ENCODE peak calls at places on chromosome 14, in ten cellular contexts. One of them, this sample, is unnamed.

GRCh38 chr14:61417141-61417540 is 95.8 kb downstream of the PRKCH start:
- DNase-seq in left ventricle myocardium inferior: no peak
- DNase-seq in C1 segment of cervical spinal cord: no peak
- DNase-seq in adrenal gland: no peak
- DNase-seq in BJ: no peak
- DNase-seq in natural killer cell: no peak
- DNase-seq in NCI-H345: no peak
- DNase-seq in globus pallidus: no peak
- DNase-seq in stimulated activated CD4-positive, alpha-beta T cell treated with anti-CD3 and anti-CD28 coated beads, Interleukin-15, amount 100 ng/mL, for 1 hour: no peak
- DNase-seq in GM10248: no peak
- DNase-seq in this sample: no peak

GRCh38 chr14:93061380-93062012 is 54.2 kb downstream of the ITPK1 start:
- DNase-seq in left ventricle myocardium inferior: no peak
- DNase-seq in C1 segment of cervical spinal cord: no peak
- DNase-seq in adrenal gland: no peak
- DNase-seq in BJ: no peak
- DNase-seq in natural killer cell: no peak
- DNase-seq in NCI-H345: no peak
- DNase-seq in globus pallidus: no peak
- DNase-seq in stimulated activated CD4-positive, alpha-beta T cell treated with anti-CD3 and anti-CD28 coated beads, Interleukin-15, amount 100 ng/mL, for 1 hour: no peak
- DNase-seq in GM10248: no peak
- DNase-seq in this sample: no peak

GRCh38 chr14:78071016-78071549 is 99.1 kb upstream of the NRXN3 start:
- DNase-seq in left ventricle myocardium inferior: no peak
- DNase-seq in C1 segment of cervical spinal cord: no peak
- DNase-seq in adrenal gland: no peak
- DNase-seq in BJ: no peak
- DNase-seq in natural killer cell: no peak
- DNase-seq in NCI-H345: no peak
- DNase-seq in globus pallidus: no peak
- DNase-seq in stimulated activated CD4-positive, alpha-beta T cell treated with anti-CD3 and anti-CD28 coated beads, Interleukin-15, amount 100 ng/mL, for 1 hour: no peak
- DNase-seq in GM10248: no peak
- DNase-seq in this sample: no peak

GRCh38 chr14:72801841-72802587 is 91.9 kb downstream of the DPF3 start:
- DNase-seq in left ventricle myocardium inferior: no peak
- DNase-seq in C1 segment of cervical spinal cord: no peak
- DNase-seq in adrenal gland: no peak
- DNase-seq in BJ: no peak
- DNase-seq in natural killer cell: no peak
- DNase-seq in NCI-H345: no peak
- DNase-seq in globus pallidus: no peak
- DNase-seq in stimulated activated CD4-positive, alpha-beta T cell treated with anti-CD3 and anti-CD28 coated beads, Interleukin-15, amount 100 ng/mL, for 1 hour: no peak
- DNase-seq in GM10248: no peak
- DNase-seq in this sample: no peak

GRCh38 chr14:92956961-92957360 is 34.0 kb downstream of the CHGA start:
- DNase-seq in left ventricle myocardium inferior: no peak
- DNase-seq in C1 segment of cervical spinal cord: no peak
- DNase-seq in adrenal gland: no peak
- DNase-seq in BJ: no peak
- DNase-seq in natural killer cell: no peak
- DNase-seq in NCI-H345: peak; percentile 90
- DNase-seq in globus pallidus: no peak
- DNase-seq in stimulated activated CD4-positive, alpha-beta T cell treated with anti-CD3 and anti-CD28 coated beads, Interleukin-15, amount 100 ng/mL, for 1 hour: no peak
- DNase-seq in GM10248: no peak
- DNase-seq in this sample: no peak

GRCh38 chr14:106235356-106236159 is 709.2 kb downstream of the TMEM121 start:
- DNase-seq in left ventricle myocardium inferior: no peak
- DNase-seq in C1 segment of cervical spinal cord: no peak
- DNase-seq in adrenal gland: no peak
- DNase-seq in BJ: no peak
- DNase-seq in natural killer cell: no peak
- DNase-seq in NCI-H345: no peak
- DNase-seq in globus pallidus: no peak
- DNase-seq in stimulated activated CD4-positive, alpha-beta T cell treated with anti-CD3 and anti-CD28 coated beads, Interleukin-15, amount 100 ng/mL, for 1 hour: no peak
- DNase-seq in GM10248: no peak
- DNase-seq in this sample: no peak

GRCh38 chr14:74255281-74255680 is 16.0 kb downstream of the VSX2 start:
- DNase-seq in left ventricle myocardium inferior: no peak
- DNase-seq in C1 segment of cervical spinal cord: no peak
- DNase-seq in adrenal gland: no peak
- DNase-seq in BJ: no peak
- DNase-seq in natural killer cell: no peak
- DNase-seq in NCI-H345: no peak
- DNase-seq in globus pallidus: no peak
- DNase-seq in stimulated activated CD4-positive, alpha-beta T cell treated with anti-CD3 and anti-CD28 coated beads, Interleukin-15, amount 100 ng/mL, for 1 hour: no peak
- DNase-seq in GM10248: no peak
- DNase-seq in this sample: no peak

GRCh38 chr14:71933026-71933587 is 878 bp downstream of the RGS6 start:
- DNase-seq in left ventricle myocardium inferior: no peak
- DNase-seq in C1 segment of cervical spinal cord: no peak
- DNase-seq in adrenal gland: no peak
- DNase-seq in BJ: no peak
- DNase-seq in natural killer cell: no peak
- DNase-seq in NCI-H345: peak; percentile 57
- DNase-seq in globus pallidus: peak; percentile 7
- DNase-seq in stimulated activated CD4-positive, alpha-beta T cell treated with anti-CD3 and anti-CD28 coated beads, Interleukin-15, amount 100 ng/mL, for 1 hour: no peak
- DNase-seq in GM10248: no peak
- DNase-seq in this sample: no peak

GRCh38 chr14:88961214-88961613 is 136.8 kb downstream of the TTC8 start:
- DNase-seq in left ventricle myocardium inferior: no peak
- DNase-seq in C1 segment of cervical spinal cord: no peak
- DNase-seq in adrenal gland: no peak
- DNase-seq in BJ: no peak
- DNase-seq in natural killer cell: no peak
- DNase-seq in NCI-H345: no peak
- DNase-seq in globus pallidus: no peak
- DNase-seq in stimulated activated CD4-positive, alpha-beta T cell treated with anti-CD3 and anti-CD28 coated beads, Interleukin-15, amount 100 ng/mL, for 1 hour: no peak
- DNase-seq in GM10248: no peak
- DNase-seq in this sample: no peak

GRCh38 chr14:64235652-64236640 is 58.2 kb downstream of the ESR2 start:
- DNase-seq in left ventricle myocardium inferior: no peak
- DNase-seq in C1 segment of cervical spinal cord: no peak
- DNase-seq in adrenal gland: no peak
- DNase-seq in BJ: no peak
- DNase-seq in natural killer cell: no peak
- DNase-seq in NCI-H345: no peak
- DNase-seq in globus pallidus: no peak
- DNase-seq in stimulated activated CD4-positive, alpha-beta T cell treated with anti-CD3 and anti-CD28 coated beads, Interleukin-15, amount 100 ng/mL, for 1 hour: no peak
- DNase-seq in GM10248: peak; percentile 80
- DNase-seq in this sample: peak; percentile 79

GRCh38 chr14:54789166-54789565 is 113.5 kb downstream of the GCH1 start:
- DNase-seq in left ventricle myocardium inferior: no peak
- DNase-seq in C1 segment of cervical spinal cord: no peak
- DNase-seq in adrenal gland: no peak
- DNase-seq in BJ: no peak
- DNase-seq in natural killer cell: no peak
- DNase-seq in NCI-H345: no peak
- DNase-seq in globus pallidus: no peak
- DNase-seq in stimulated activated CD4-positive, alpha-beta T cell treated with anti-CD3 and anti-CD28 coated beads, Interleukin-15, amount 100 ng/mL, for 1 hour: no peak
- DNase-seq in GM10248: no peak
- DNase-seq in this sample: no peak

GRCh38 chr14:29668201-29668600 is 259.4 kb downstream of the PRKD1 start:
- DNase-seq in left ventricle myocardium inferior: no peak
- DNase-seq in C1 segment of cervical spinal cord: no peak
- DNase-seq in adrenal gland: no peak
- DNase-seq in BJ: no peak
- DNase-seq in natural killer cell: no peak
- DNase-seq in NCI-H345: no peak
- DNase-seq in globus pallidus: peak; percentile 89
- DNase-seq in stimulated activated CD4-positive, alpha-beta T cell treated with anti-CD3 and anti-CD28 coated beads, Interleukin-15, amount 100 ng/mL, for 1 hour: no peak
- DNase-seq in GM10248: no peak
- DNase-seq in this sample: no peak

GRCh38 chr14:52926994-52927393 is 23.9 kb downstream of the FERMT2 start:
- DNase-seq in left ventricle myocardium inferior: no peak
- DNase-seq in C1 segment of cervical spinal cord: no peak
- DNase-seq in adrenal gland: no peak
- DNase-seq in BJ: no peak
- DNase-seq in natural killer cell: no peak
- DNase-seq in NCI-H345: peak; percentile 32
- DNase-seq in globus pallidus: no peak
- DNase-seq in stimulated activated CD4-positive, alpha-beta T cell treated with anti-CD3 and anti-CD28 coated beads, Interleukin-15, amount 100 ng/mL, for 1 hour: no peak
- DNase-seq in GM10248: no peak
- DNase-seq in this sample: no peak

GRCh38 chr14:86787782-86788181 is 1205.2 kb downstream of the GALC start:
- DNase-seq in left ventricle myocardium inferior: no peak
- DNase-seq in C1 segment of cervical spinal cord: no peak
- DNase-seq in adrenal gland: no peak
- DNase-seq in BJ: no peak
- DNase-seq in natural killer cell: no peak
- DNase-seq in NCI-H345: peak; percentile 71
- DNase-seq in globus pallidus: no peak
- DNase-seq in stimulated activated CD4-positive, alpha-beta T cell treated with anti-CD3 and anti-CD28 coated beads, Interleukin-15, amount 100 ng/mL, for 1 hour: no peak
- DNase-seq in GM10248: no peak
- DNase-seq in this sample: no peak

GRCh38 chr14:63499701-63500250 is 43.4 kb downstream of the PPP2R5E start:
- DNase-seq in left ventricle myocardium inferior: no peak
- DNase-seq in C1 segment of cervical spinal cord: no peak
- DNase-seq in adrenal gland: peak; percentile 24
- DNase-seq in BJ: peak; percentile 34
- DNase-seq in natural killer cell: no peak
- DNase-seq in NCI-H345: no peak
- DNase-seq in globus pallidus: no peak
- DNase-seq in stimulated activated CD4-positive, alpha-beta T cell treated with anti-CD3 and anti-CD28 coated beads, Interleukin-15, amount 100 ng/mL, for 1 hour: no peak
- DNase-seq in GM10248: no peak
- DNase-seq in this sample: no peak

GRCh38 chr14:100577986-100578431 is 9.2 kb downstream of the BEGAIN start:
- DNase-seq in left ventricle myocardium inferior: peak; percentile 9
- DNase-seq in C1 segment of cervical spinal cord: no peak
- DNase-seq in adrenal gland: no peak
- DNase-seq in BJ: no peak
- DNase-seq in natural killer cell: no peak
- DNase-seq in NCI-H345: no peak
- DNase-seq in globus pallidus: no peak
- DNase-seq in stimulated activated CD4-positive, alpha-beta T cell treated with anti-CD3 and anti-CD28 coated beads, Interleukin-15, amount 100 ng/mL, for 1 hour: no peak
- DNase-seq in GM10248: no peak
- DNase-seq in this sample: no peak

GRCh38 chr14:20652996-20653975 is 11.8 kb upstream of the OR6S1 start:
- DNase-seq in left ventricle myocardium inferior: no peak
- DNase-seq in C1 segment of cervical spinal cord: no peak
- DNase-seq in adrenal gland: no peak
- DNase-seq in BJ: no peak
- DNase-seq in natural killer cell: peak; percentile 27
- DNase-seq in NCI-H345: no peak
- DNase-seq in globus pallidus: peak; percentile 11
- DNase-seq in stimulated activated CD4-positive, alpha-beta T cell treated with anti-CD3 and anti-CD28 coated beads, Interleukin-15, amount 100 ng/mL, for 1 hour: no peak
- DNase-seq in GM10248: peak; percentile 49
- DNase-seq in this sample: peak; percentile 59

GRCh38 chr14:22993517-22993916 is 11.2 kb upstream of the AJUBA start:
- DNase-seq in left ventricle myocardium inferior: no peak
- DNase-seq in C1 segment of cervical spinal cord: no peak
- DNase-seq in adrenal gland: no peak
- DNase-seq in BJ: no peak
- DNase-seq in natural killer cell: no peak
- DNase-seq in NCI-H345: no peak
- DNase-seq in globus pallidus: no peak
- DNase-seq in stimulated activated CD4-positive, alpha-beta T cell treated with anti-CD3 and anti-CD28 coated beads, Interleukin-15, amount 100 ng/mL, for 1 hour: no peak
- DNase-seq in GM10248: no peak
- DNase-seq in this sample: no peak

GRCh38 chr14:60294670-60295069 is 45.6 kb downstream of the PPM1A start:
- DNase-seq in left ventricle myocardium inferior: no peak
- DNase-seq in C1 segment of cervical spinal cord: no peak
- DNase-seq in adrenal gland: no peak
- DNase-seq in BJ: no peak
- DNase-seq in natural killer cell: no peak
- DNase-seq in NCI-H345: no peak
- DNase-seq in globus pallidus: no peak
- DNase-seq in stimulated activated CD4-positive, alpha-beta T cell treated with anti-CD3 and anti-CD28 coated beads, Interleukin-15, amount 100 ng/mL, for 1 hour: no peak
- DNase-seq in GM10248: no peak
- DNase-seq in this sample: no peak

GRCh38 chr14:28468191-28469151 is 298.1 kb upstream of the FOXG1 start:
- DNase-seq in left ventricle myocardium inferior: no peak
- DNase-seq in C1 segment of cervical spinal cord: no peak
- DNase-seq in adrenal gland: no peak
- DNase-seq in BJ: no peak
- DNase-seq in natural killer cell: no peak
- DNase-seq in NCI-H345: peak; percentile 32
- DNase-seq in globus pallidus: no peak
- DNase-seq in stimulated activated CD4-positive, alpha-beta T cell treated with anti-CD3 and anti-CD28 coated beads, Interleukin-15, amount 100 ng/mL, for 1 hour: no peak
- DNase-seq in GM10248: no peak
- DNase-seq in this sample: no peak

GRCh38 chr14:52873694-52874093 is 77.2 kb downstream of the FERMT2 start:
- DNase-seq in left ventricle myocardium inferior: no peak
- DNase-seq in C1 segment of cervical spinal cord: no peak
- DNase-seq in adrenal gland: no peak
- DNase-seq in BJ: no peak
- DNase-seq in natural killer cell: no peak
- DNase-seq in NCI-H345: no peak
- DNase-seq in globus pallidus: no peak
- DNase-seq in stimulated activated CD4-positive, alpha-beta T cell treated with anti-CD3 and anti-CD28 coated beads, Interleukin-15, amount 100 ng/mL, for 1 hour: no peak
- DNase-seq in GM10248: no peak
- DNase-seq in this sample: no peak

GRCh38 chr14:20409226-20409625 is 4.1 kb downstream of the TEP1 start:
- DNase-seq in left ventricle myocardium inferior: no peak
- DNase-seq in C1 segment of cervical spinal cord: no peak
- DNase-seq in adrenal gland: no peak
- DNase-seq in BJ: no peak
- DNase-seq in natural killer cell: no peak
- DNase-seq in NCI-H345: no peak
- DNase-seq in globus pallidus: no peak
- DNase-seq in stimulated activated CD4-positive, alpha-beta T cell treated with anti-CD3 and anti-CD28 coated beads, Interleukin-15, amount 100 ng/mL, for 1 hour: no peak
- DNase-seq in GM10248: no peak
- DNase-seq in this sample: no peak

GRCh38 chr14:61388173-61388975 is 67.0 kb downstream of the PRKCH start:
- DNase-seq in left ventricle myocardium inferior: no peak
- DNase-seq in C1 segment of cervical spinal cord: no peak
- DNase-seq in adrenal gland: no peak
- DNase-seq in BJ: no peak
- DNase-seq in natural killer cell: peak; percentile 58
- DNase-seq in NCI-H345: peak; percentile 41
- DNase-seq in globus pallidus: peak; percentile 7
- DNase-seq in stimulated activated CD4-positive, alpha-beta T cell treated with anti-CD3 and anti-CD28 coated beads, Interleukin-15, amount 100 ng/mL, for 1 hour: no peak
- DNase-seq in GM10248: peak; percentile 55
- DNase-seq in this sample: peak; percentile 65

GRCh38 chr14:50059773-50060629 is 56.4 kb downstream of the VCPKMT start:
- DNase-seq in left ventricle myocardium inferior: no peak
- DNase-seq in C1 segment of cervical spinal cord: no peak
- DNase-seq in adrenal gland: no peak
- DNase-seq in BJ: no peak
- DNase-seq in natural killer cell: no peak
- DNase-seq in NCI-H345: no peak
- DNase-seq in globus pallidus: no peak
- DNase-seq in stimulated activated CD4-positive, alpha-beta T cell treated with anti-CD3 and anti-CD28 coated beads, Interleukin-15, amount 100 ng/mL, for 1 hour: no peak
- DNase-seq in GM10248: no peak
- DNase-seq in this sample: no peak

GRCh38 chr14:100668352-100668751 is 58.3 kb upstream of the DLK1 start:
- DNase-seq in left ventricle myocardium inferior: no peak
- DNase-seq in C1 segment of cervical spinal cord: no peak
- DNase-seq in adrenal gland: no peak
- DNase-seq in BJ: no peak
- DNase-seq in natural killer cell: no peak
- DNase-seq in NCI-H345: no peak
- DNase-seq in globus pallidus: no peak
- DNase-seq in stimulated activated CD4-positive, alpha-beta T cell treated with anti-CD3 and anti-CD28 coated beads, Interleukin-15, amount 100 ng/mL, for 1 hour: no peak
- DNase-seq in GM10248: no peak
- DNase-seq in this sample: no peak

GRCh38 chr14:103207038-103207403 is 83.8 kb downstream of the TNFAIP2 start:
- DNase-seq in left ventricle myocardium inferior: peak; percentile 91
- DNase-seq in C1 segment of cervical spinal cord: no peak
- DNase-seq in adrenal gland: peak; percentile 82
- DNase-seq in BJ: peak; percentile 27
- DNase-seq in natural killer cell: no peak
- DNase-seq in NCI-H345: no peak
- DNase-seq in globus pallidus: no peak
- DNase-seq in stimulated activated CD4-positive, alpha-beta T cell treated with anti-CD3 and anti-CD28 coated beads, Interleukin-15, amount 100 ng/mL, for 1 hour: no peak
- DNase-seq in GM10248: no peak
- DNase-seq in this sample: no peak

GRCh38 chr14:53942970-53943750 is 13.5 kb downstream of the BMP4 start:
- DNase-seq in left ventricle myocardium inferior: no peak
- DNase-seq in C1 segment of cervical spinal cord: no peak
- DNase-seq in adrenal gland: no peak
- DNase-seq in BJ: no peak
- DNase-seq in natural killer cell: no peak
- DNase-seq in NCI-H345: no peak
- DNase-seq in globus pallidus: no peak
- DNase-seq in stimulated activated CD4-positive, alpha-beta T cell treated with anti-CD3 and anti-CD28 coated beads, Interleukin-15, amount 100 ng/mL, for 1 hour: no peak
- DNase-seq in GM10248: no peak
- DNase-seq in this sample: no peak

GRCh38 chr14:99627100-99627499 is 17.8 kb upstream of the HHIPL1 start:
- DNase-seq in left ventricle myocardium inferior: no peak
- DNase-seq in C1 segment of cervical spinal cord: no peak
- DNase-seq in adrenal gland: no peak
- DNase-seq in BJ: no peak
- DNase-seq in natural killer cell: no peak
- DNase-seq in NCI-H345: no peak
- DNase-seq in globus pallidus: no peak
- DNase-seq in stimulated activated CD4-positive, alpha-beta T cell treated with anti-CD3 and anti-CD28 coated beads, Interleukin-15, amount 100 ng/mL, for 1 hour: no peak
- DNase-seq in GM10248: no peak
- DNase-seq in this sample: no peak